ENCODE peak calls at places on chromosomes 3 and 15, in six cellular contexts. One of them, this sample, is unnamed.
A peak's percentile ranks its signal among the peaks of the same experiment; 100 is the strongest.

GRCh38 chr15:44261007-44261706 is 27.4 kb upstream of the GOLM2 start:
- DNase-seq in fibroblast of lung: no peak
- DNase-seq in D341Med: no peak
- DNase-seq in NCI-H2107: no peak
- DNase-seq in hepatic stellate cell: no peak
- DNase-seq in CD8-positive, alpha-beta memory T cell: no peak
- DNase-seq in this sample: no peak

GRCh38 chr3:30354972-30355371 is 251.4 kb upstream of the TGFBR2 start:
- DNase-seq in hepatic stellate cell: no peak
- DNase-seq in fibroblast of lung: no peak
- DNase-seq in NCI-H2107: peak; percentile 3
- DNase-seq in D341Med: no peak
- DNase-seq in CD8-positive, alpha-beta memory T cell: no peak
- DNase-seq in this sample: no peak

GRCh38 chr3:184391266-184391665 is 11.4 kb downstream of the CHRD start:
- DNase-seq in NCI-H2107: no peak
- DNase-seq in CD8-positive, alpha-beta memory T cell: no peak
- DNase-seq in hepatic stellate cell: no peak
- DNase-seq in fibroblast of lung: no peak
- DNase-seq in D341Med: no peak
- DNase-seq in this sample: no peak

GRCh38 chr15:40594429-40594836 is 384 bp downstream of the KNL1 start:
- DNase-seq in hepatic stellate cell: peak; percentile 67
- DNase-seq in fibroblast of lung: peak; percentile 44
- DNase-seq in NCI-H2107: no peak
- DNase-seq in D341Med: peak; percentile 82
- DNase-seq in CD8-positive, alpha-beta memory T cell: no peak
- DNase-seq in this sample: peak; percentile 58

GRCh38 chr3:53030864-53031445 is 14.9 kb downstream of the SFMBT1 start:
- DNase-seq in fibroblast of lung: no peak
- DNase-seq in NCI-H2107: no peak
- DNase-seq in D341Med: no peak
- DNase-seq in hepatic stellate cell: no peak
- DNase-seq in CD8-positive, alpha-beta memory T cell: no peak
- DNase-seq in this sample: no peak

GRCh38 chr3:172562881-172563835 is 39.9 kb upstream of the TNFSF10 start:
- DNase-seq in CD8-positive, alpha-beta memory T cell: no peak
- DNase-seq in hepatic stellate cell: no peak
- DNase-seq in fibroblast of lung: peak; percentile 95
- DNase-seq in D341Med: no peak
- DNase-seq in NCI-H2107: no peak
- DNase-seq in this sample: no peak

GRCh38 chr15:75675579-75676404 is 28.1 kb downstream of the SNX33 start:
- DNase-seq in fibroblast of lung: no peak
- DNase-seq in NCI-H2107: no peak
- DNase-seq in CD8-positive, alpha-beta memory T cell: no peak
- DNase-seq in hepatic stellate cell: no peak
- DNase-seq in D341Med: no peak
- DNase-seq in this sample: no peak

GRCh38 chr3:13537926-13538325 is 11.0 kb upstream of the FBLN2 start:
- DNase-seq in NCI-H2107: no peak
- DNase-seq in hepatic stellate cell: peak; percentile 93
- DNase-seq in fibroblast of lung: peak; percentile 98
- DNase-seq in CD8-positive, alpha-beta memory T cell: no peak
- DNase-seq in D341Med: no peak
- DNase-seq in this sample: no peak

GRCh38 chr3:74121761-74122160 is 492.7 kb downstream of the CNTN3 start:
- DNase-seq in CD8-positive, alpha-beta memory T cell: no peak
- DNase-seq in hepatic stellate cell: no peak
- DNase-seq in fibroblast of lung: no peak
- DNase-seq in NCI-H2107: no peak
- DNase-seq in D341Med: no peak
- DNase-seq in this sample: no peak

GRCh38 chr3:79809106-79809505 is 41.3 kb upstream of the ROBO1 start:
- DNase-seq in CD8-positive, alpha-beta memory T cell: no peak
- DNase-seq in NCI-H2107: no peak
- DNase-seq in fibroblast of lung: no peak
- DNase-seq in hepatic stellate cell: no peak
- DNase-seq in D341Med: no peak
- DNase-seq in this sample: no peak

GRCh38 chr3:140238646-140239314 is 303.8 kb downstream of the CLSTN2 start:
- DNase-seq in hepatic stellate cell: no peak
- DNase-seq in D341Med: no peak
- DNase-seq in fibroblast of lung: peak; percentile 12
- DNase-seq in NCI-H2107: no peak
- DNase-seq in CD8-positive, alpha-beta memory T cell: no peak
- DNase-seq in this sample: no peak

GRCh38 chr15:50767332-50767861 is 1.9 kb upstream of the SPPL2A start:
- DNase-seq in CD8-positive, alpha-beta memory T cell: no peak
- DNase-seq in fibroblast of lung: no peak
- DNase-seq in NCI-H2107: no peak
- DNase-seq in D341Med: no peak
- DNase-seq in hepatic stellate cell: no peak
- DNase-seq in this sample: no peak

GRCh38 chr3:69090021-69090420 is 5.3 kb downstream of the ARL6IP5 start:
- DNase-seq in fibroblast of lung: peak; percentile 86
- DNase-seq in CD8-positive, alpha-beta memory T cell: no peak
- DNase-seq in D341Med: no peak
- DNase-seq in hepatic stellate cell: peak; percentile 33
- DNase-seq in NCI-H2107: no peak
- DNase-seq in this sample: no peak

This sample was measured in RPMI8226.